ENCODE peak calls at places on chromosomes 13 and 19, in six cellular contexts. T, D, L, P, U and O are unnamed samples.

GRCh38 chr13:111338841-111339240 is 18.4 kb downstream of the TEX29 start:
- DNase-seq in T (no peak), D (no peak), L (no peak), P (no peak), U (no peak), O (no peak)

GRCh38 chr13:47241446-47241845 is 344.6 kb upstream of the HTR2A start:
- DNase-seq in T (no peak), D (no peak), L (no peak), P (no peak), U (no peak), O (no peak)

GRCh38 chr13:112734696-112735547 is 45.1 kb downstream of the ATP11A start:
- DNase-seq in T (no peak), D (no peak), L (no peak), P (no peak), U (no peak), O (no peak)

GRCh38 chr13:43986395-43986794 is 106.7 kb downstream of the LACC1 start:
- DNase-seq in T (no peak), D (no peak), L (no peak), P (no peak), U (no peak), O (no peak)

GRCh38 chr19:57068921-57069697 is 50.7 kb upstream of the USP29 start:
- DNase-seq in T (no peak), D (no peak), L (no peak), P (no peak), U (no peak), O (no peak)

GRCh38 chr19:16066611-16067104 is 9.6 kb upstream of the TPM4 start:
- DNase-seq in T (peak), D (peak), L (peak), P (no peak), U (peak), O (no peak)

GRCh38 chr13:27170521-27171243 is 929 bp downstream of the USP12 start:
- DNase-seq in T (peak), D (peak), L (peak), P (peak), U (no peak), O (peak)

GRCh38 chr19:11092181-11092538 is 2.9 kb downstream of the LDLR start:
- DNase-seq in T (peak), D (peak), L (no peak), P (no peak), U (peak), O (no peak)

GRCh38 chr19:56748443-56748842 is 76.9 kb upstream of the ZNF835 start:
- DNase-seq in T (no peak), D (peak), L (no peak), P (no peak), U (no peak), O (no peak)

GRCh38 chr13:40048551-40048950 is 393.1 kb downstream of the COG6 start:
- DNase-seq in T (no peak), D (peak), L (no peak), P (no peak), U (no peak), O (no peak)